ENCODE peak calls at places on chromosome 5, in four cellular contexts. J, T, W and Q are unnamed samples.

GRCh38 chr5:15383469-15383868 is 116.5 kb upstream of the FBXL7 start:
- DNase-seq in J (no peak), T (peak; percentile 12), W (no peak), Q (peak; percentile 38)

GRCh38 chr5:17912794-17913193 is 278.5 kb downstream of the TAF11L14 start:
- DNase-seq in J (no peak), T (no peak), W (no peak), Q (no peak)

GRCh38 chr5:98372351-98372750 is 401.1 kb upstream of the RGMB start:
- DNase-seq in J (no peak), T (no peak), W (no peak), Q (peak; percentile 40)

GRCh38 chr5:31809037-31809910 is 170.3 kb downstream of the PDZD2 start:
- DNase-seq in J (peak; percentile 9), T (peak; percentile 71), W (peak; percentile 70), Q (peak; percentile 79)

GRCh38 chr5:541888-542692 is 17.8 kb upstream of the SLC9A3 start:
- DNase-seq in J (no peak), T (no peak), W (no peak), Q (no peak)

GRCh38 chr5:43675357-43675756 is 72.4 kb downstream of the NNT start:
- DNase-seq in J (no peak), T (no peak), W (no peak), Q (no peak)

GRCh38 chr5:55773057-55773456 is 35.2 kb downstream of the DDX4 start:
- DNase-seq in J (no peak), T (no peak), W (no peak), Q (no peak)

GRCh38 chr5:177984565-177985166 is 11.4 kb downstream of the PROP1 start:
- DNase-seq in J (no peak), T (peak; percentile 6), W (no peak), Q (no peak)

GRCh38 chr5:37721447-37721871 is 118.4 kb downstream of the GDNF start:
- DNase-seq in J (peak; percentile 11), T (peak; percentile 65), W (no peak), Q (peak; percentile 82)

GRCh38 chr5:116971131-116971530 is 396.5 kb upstream of the SEMA6A start:
- DNase-seq in J (no peak), T (no peak), W (no peak), Q (no peak)

GRCh38 chr5:52502591-52502990 is 285.1 kb upstream of the ITGA1 start:
- DNase-seq in J (no peak), T (no peak), W (no peak), Q (no peak)

GRCh38 chr5:149038336-149039075 is 24.4 kb downstream of the SH3TC2 start:
- DNase-seq in J (no peak), T (no peak), W (no peak), Q (peak; percentile 69)

GRCh38 chr5:71973563-71973962 is 133.7 kb upstream of the MAP1B start:
- DNase-seq in J (no peak), T (no peak), W (no peak), Q (no peak)

GRCh38 chr5:150263801-150264621 is 25.6 kb downstream of the CAMK2A start:
- DNase-seq in J (no peak), T (peak; percentile 92), W (no peak), Q (peak; percentile 81)

GRCh38 chr5:121758640-121759039 is 93.0 kb upstream of the FTMT start:
- DNase-seq in J (no peak), T (no peak), W (no peak), Q (no peak)

GRCh38 chr5:1435369-1435768 is 9.9 kb downstream of the SLC6A3 start:
- DNase-seq in J (no peak), T (no peak), W (no peak), Q (no peak)